ENCODE peak calls at places on chromosomes 12 and 14, in eight cellular contexts. J, E, Y, T, X, Z, U and H are unnamed samples.

GRCh38 chr14:34035177-34035933 is 84.5 kb upstream of the EGLN3 start:
- DNase-seq in J (no peak), E (peak; percentile 91), Y (peak; percentile 46), T (no peak), X (peak; percentile 74), Z (peak; percentile 29), U (no peak), H (peak; percentile 96)

GRCh38 chr12:31685801-31686200 is 26.3 kb downstream of the ETFBKMT start:
- DNase-seq in J (no peak), E (no peak), Y (no peak), T (no peak), X (no peak), Z (no peak), U (no peak), H (no peak)

GRCh38 chr12:288687-289086 is 26.1 kb upstream of the SLC6A13 start:
- DNase-seq in J (no peak), E (no peak), Y (no peak), T (peak; percentile 59), X (peak; percentile 20), Z (no peak), U (no peak), H (peak; percentile 68)

GRCh38 chr14:66575939-66576338 is 68.0 kb downstream of the GPHN start:
- DNase-seq in J (no peak), E (no peak), Y (no peak), T (no peak), X (no peak), Z (no peak), U (no peak), H (no peak)

GRCh38 chr12:16606936-16607335 is 974 bp upstream of the LMO3 start:
- DNase-seq in J (no peak), E (no peak), Y (peak; percentile 17), T (no peak), X (no peak), Z (no peak), U (no peak), H (no peak)

GRCh38 chr12:16849473-16849872 is 243.5 kb upstream of the LMO3 start:
- DNase-seq in J (no peak), E (no peak), Y (no peak), T (no peak), X (no peak), Z (no peak), U (no peak), H (no peak)

GRCh38 chr14:24911324-24912095 is 138.4 kb downstream of the STXBP6 start:
- DNase-seq in J (no peak), E (peak; percentile 56), Y (no peak), T (no peak), X (no peak), Z (no peak), U (no peak), H (peak; percentile 6)

GRCh38 chr12:47014474-47014873 is 64.9 kb upstream of the PCED1B start:
- DNase-seq in J (no peak), E (no peak), Y (no peak), T (no peak), X (no peak), Z (peak; percentile 79), U (peak; percentile 100), H (peak; percentile 68)

GRCh38 chr12:11344504-11344903 is 34.3 kb upstream of the PRB4 start:
- DNase-seq in J (no peak), E (no peak), Y (no peak), T (no peak), X (no peak), Z (no peak), U (no peak), H (no peak)

GRCh38 chr14:68686212-68686478 is 106.7 kb downstream of the ZFP36L1 start:
- DNase-seq in J (no peak), E (no peak), Y (no peak), T (no peak), X (no peak), Z (no peak), U (no peak), H (no peak)

GRCh38 chr14:30015471-30015870 is 87.8 kb upstream of the PRKD1 start:
- DNase-seq in J (no peak), E (no peak), Y (no peak), T (no peak), X (no peak), Z (no peak), U (no peak), H (no peak)

GRCh38 chr14:69696633-69697557 is 70.0 kb upstream of the SRSF5 start:
- DNase-seq in J (no peak), E (no peak), Y (no peak), T (no peak), X (no peak), Z (no peak), U (no peak), H (no peak)

GRCh38 chr14:35384386-35385041 is 20.0 kb downstream of the NFKBIA start:
- DNase-seq in J (no peak), E (peak; percentile 68), Y (peak; percentile 62), T (peak; percentile 83), X (peak; percentile 65), Z (no peak), U (no peak), H (peak; percentile 65)

GRCh38 chr12:57483466-57483865 is 3.8 kb upstream of the ARHGAP9 start:
- DNase-seq in J (no peak), E (no peak), Y (no peak), T (no peak), X (no peak), Z (no peak), U (peak; percentile 94), H (no peak)

GRCh38 chr14:101797785-101798342 is 36.4 kb downstream of the PPP2R5C start:
- DNase-seq in J (no peak), E (no peak), Y (no peak), T (no peak), X (peak; percentile 48), Z (no peak), U (no peak), H (no peak)

GRCh38 chr12:123149088-123149827 is 1.6 kb downstream of the PITPNM2 start:
- DNase-seq in J (no peak), E (no peak), Y (no peak), T (no peak), X (no peak), Z (no peak), U (no peak), H (no peak)

GRCh38 chr14:68172664-68173063 is 353.1 kb downstream of the RAD51B start:
- DNase-seq in J (no peak), E (no peak), Y (no peak), T (no peak), X (no peak), Z (peak; percentile 83), U (no peak), H (peak; percentile 13)

GRCh38 chr14:100534528-100535286 is 52.5 kb downstream of the BEGAIN start:
- DNase-seq in J (no peak), E (peak; percentile 15), Y (no peak), T (no peak), X (peak; percentile 3), Z (no peak), U (no peak), H (no peak)

GRCh38 chr12:52043386-52044212 is 7.6 kb upstream of the NR4A1 start:
- DNase-seq in J (no peak), E (no peak), Y (peak; percentile 83), T (peak; percentile 84), X (peak; percentile 86), Z (no peak), U (no peak), H (no peak)

GRCh38 chr12:52044284-52044983 is 6.8 kb upstream of the NR4A1 start:
- DNase-seq in J (peak; percentile 52), E (no peak), Y (peak; percentile 87), T (peak; percentile 91), X (peak; percentile 87), Z (no peak), U (no peak), H (no peak)

GRCh38 chr12:52042706-52043385 is 8.4 kb upstream of the NR4A1 start:
- DNase-seq in J (no peak), E (no peak), Y (no peak), T (peak; percentile 55), X (no peak), Z (no peak), U (no peak), H (no peak)

GRCh38 chr12:52041032-52041431 is 10.2 kb upstream of the NR4A1 start:
- DNase-seq in J (no peak), E (no peak), Y (no peak), T (no peak), X (no peak), Z (no peak), U (no peak), H (no peak)

DNA sequence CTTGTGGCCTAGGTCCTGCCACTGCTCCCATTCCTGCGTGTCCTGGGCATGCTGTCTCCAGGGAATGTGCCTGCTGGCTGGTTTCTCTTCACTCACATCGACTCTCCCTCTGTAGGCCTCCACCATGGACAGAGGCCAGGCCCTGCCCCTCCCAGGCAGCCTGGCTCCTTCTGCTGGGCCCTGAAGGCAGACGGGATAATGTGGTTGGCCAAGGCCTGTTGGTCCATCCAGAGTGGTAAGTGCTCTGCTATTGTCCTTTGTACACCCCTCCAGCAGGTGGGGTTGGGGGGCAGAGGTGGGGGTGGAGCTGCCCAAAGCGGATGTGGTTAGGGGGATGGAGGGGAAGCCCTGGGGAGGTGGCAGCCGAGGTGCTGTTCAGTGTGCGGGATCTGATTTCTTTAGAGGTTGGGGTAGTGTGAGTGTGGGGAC is 9.5 kb upstream of the NR4A1 start:
- DNase-seq in J (no peak), E (no peak), Y (peak; percentile 67), T (peak; percentile 67), X (peak; percentile 72), Z (no peak), U (no peak), H (peak; percentile 36)
- H3K4me3 ChIP-seq in J (no peak overlapping the region), E (no peak overlapping the region), Y (no peak overlapping the region), T (no peak overlapping the region), X (no peak overlapping the region), Z (no peak overlapping the region), U (no peak overlapping the region), H (no peak overlapping the region)

GRCh38 chr12:75975692-75976091 is 55.9 kb downstream of the PHLDA1 start:
- DNase-seq in J (no peak), E (no peak), Y (no peak), T (no peak), X (no peak), Z (no peak), U (no peak), H (no peak)
- H3K4me3 ChIP-seq in J (no peak overlapping the region), E (no peak overlapping the region), Y (no peak overlapping the region), T (no peak overlapping the region), X (no peak overlapping the region), Z (no peak overlapping the region), U (no peak overlapping the region), H (no peak overlapping the region)

GRCh38 chr12:131806654-131807053 is 21.5 kb upstream of the MMP17 start:
- DNase-seq in J (no peak), E (no peak), Y (no peak), T (no peak), X (no peak), Z (no peak), U (no peak), H (no peak)

GRCh38 chr12:131810672-131811071 is 17.5 kb upstream of the MMP17 start:
- DNase-seq in J (no peak), E (no peak), Y (no peak), T (no peak), X (no peak), Z (no peak), U (no peak), H (no peak)

GRCh38 chr12:131803995-131804521 is 24.1 kb upstream of the MMP17 start:
- DNase-seq in J (no peak), E (no peak), Y (no peak), T (no peak), X (no peak), Z (peak; percentile 31), U (no peak), H (no peak)

GRCh38 chr12:131808744-131809371 is 19.3 kb upstream of the MMP17 start:
- DNase-seq in J (no peak), E (no peak), Y (peak; percentile 61), T (no peak), X (peak; percentile 52), Z (no peak), U (no peak), H (no peak)
- H3K4me3 ChIP-seq in J (peak overlapping the region; percentile 47), E (peak overlapping the region; percentile 19), Y (peak overlapping the region; percentile 60), T (no peak overlapping the region), X (peak overlapping the region; percentile 55), Z (no peak overlapping the region), U (no peak overlapping the region), H (no peak overlapping the region)

GRCh38 chr12:55737581-55738112 is 5.3 kb upstream of the GDF11 start:
- DNase-seq in J (no peak), E (no peak), Y (no peak), T (no peak), X (no peak), Z (no peak), U (no peak), H (no peak)
- H3K4me3 ChIP-seq in J (no peak overlapping the region), E (no peak overlapping the region), Y (peak overlapping the region; percentile 65), T (no peak overlapping the region), X (peak overlapping the region; percentile 66), Z (no peak overlapping the region), U (no peak overlapping the region), H (no peak overlapping the region)